ENCODE peak calls at places on chromosomes 4 and X, in four cellular contexts. W is H9, A is IMR-90, R is mesendoderm. I is an unnamed sample.

GRCh38 chr4:92012899-92013867 is 290.6 kb upstream of the GRID2 start:
- DNase-seq in R (peak; percentile 75), A (no peak), W (peak; percentile 59), I (no peak)

GRCh38 chr4:166662266-166662843 is 571.9 kb downstream of the SPOCK3 start:
- DNase-seq in A (no peak), W (no peak), R (no peak), I (no peak)

GRCh38 chr4:8144359-8144758 is 14.3 kb downstream of the ABLIM2 start:
- DNase-seq in W (peak; percentile 57), R (peak; percentile 65), A (no peak), I (no peak)

GRCh38 chr4:40212674-40213504 is 16.1 kb downstream of the RHOH start:
- DNase-seq in W (no peak), R (peak; percentile 46), A (peak; percentile 20), I (no peak)

GRCh38 chr4:102696763-102697162 is 64.0 kb downstream of the MANBA start:
- DNase-seq in A (peak; percentile 75), W (no peak), R (no peak), I (no peak)

GRCh38 chr4:180827610-180828009 is 1415.6 kb upstream of the TENM3 start:
- DNase-seq in R (peak; percentile 34), W (peak; percentile 29), A (peak; percentile 67), I (no peak)

GRCh38 chr4:157045507-157046127 is 30.3 kb upstream of the GLRB start:
- DNase-seq in A (peak; percentile 80), W (peak; percentile 42), R (peak; percentile 75), I (peak; percentile 17)

GRCh38 chr4:71130827-71131603 is 137.6 kb downstream of the DCK start:
- DNase-seq in W (no peak), R (peak; percentile 20), A (peak; percentile 89), I (no peak)

GRCh38 chr4:55887594-55887993 is 34.1 kb downstream of the EXOC1 start:
- DNase-seq in R (peak; percentile 18), W (no peak), A (no peak), I (no peak)

GRCh38 chrX:120380699-120381098 is 18.8 kb downstream of the ATP1B4 start:
- DNase-seq in R (peak; percentile 80), A (no peak), W (peak; percentile 33), I (no peak)

GRCh38 chr4:186023975-186024374 is 45.0 kb upstream of the TLR3 start:
- DNase-seq in R (no peak), A (no peak), W (no peak), I (no peak)

GRCh38 chr4:186027405-186027804 is 41.6 kb upstream of the TLR3 start:
- DNase-seq in R (no peak), W (no peak), A (no peak), I (no peak)

GRCh38 chr4:186021461-186022167 is 47.3 kb upstream of the TLR3 start:
- DNase-seq in A (peak; percentile 20), R (peak; percentile 78), W (peak; percentile 68), I (peak; percentile 63)

GRCh38 chr4:186020793-186021407 is 48.1 kb upstream of the TLR3 start:
- DNase-seq in R (no peak), A (no peak), W (no peak), I (no peak)

GRCh38 chr4:186024637-186025320 is 44.2 kb upstream of the TLR3 start:
- DNase-seq in A (no peak), R (no peak), W (no peak), I (no peak)
- H3K4ac ChIP-seq in A (no peak overlapping the region), R (no peak overlapping the region), W (no peak overlapping the region), I (no peak overlapping the region)

GRCh38 chr4:48352793-48353192 is 11.5 kb downstream of the SLAIN2 start:
- DNase-seq in R (no peak), W (no peak), A (no peak), I (no peak)
- H3K4ac ChIP-seq in R (no peak overlapping the region), W (no peak overlapping the region), A (no peak overlapping the region), I (no peak overlapping the region)

DNA sequence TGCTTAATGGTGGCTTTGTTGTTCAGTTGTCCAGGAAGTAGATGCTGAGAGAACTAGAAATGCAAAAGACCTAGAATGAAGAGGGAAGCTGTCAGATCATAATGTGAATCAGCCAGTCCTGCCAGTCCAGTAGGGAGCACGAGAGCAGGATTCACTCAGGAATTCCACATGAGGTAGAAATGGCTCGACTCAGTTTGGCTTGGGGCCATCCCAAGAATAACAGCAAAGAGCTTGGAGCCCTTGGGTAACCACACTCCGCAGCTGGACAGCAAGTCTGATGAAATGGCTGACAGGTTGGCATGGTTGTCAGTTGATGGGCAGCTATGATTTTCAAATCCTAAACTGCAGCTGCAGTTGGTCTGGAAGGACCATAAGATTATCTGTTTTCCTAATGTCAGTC is 44.5 kb upstream of the WDR1 start:
- DNase-seq in A (peak; percentile 3), W (no peak), R (no peak), I (no peak)
- H3K4ac ChIP-seq in A (no peak overlapping the region), W (no peak overlapping the region), R (no peak overlapping the region), I (no peak overlapping the region)

GRCh38 chr4:85783483-85783882 is 308.5 kb downstream of the ARHGAP24 start:
- DNase-seq in W (no peak), R (no peak), A (peak; percentile 90), I (no peak)
- H3K4ac ChIP-seq in W (no peak overlapping the region), R (no peak overlapping the region), A (no peak overlapping the region), I (no peak overlapping the region)

GRCh38 chr4:143336828-143337599 is at the start of gene GAB1:
- DNase-seq in W (peak; percentile 85), A (peak; percentile 80), R (peak; percentile 95), I (peak; percentile 79)

GRCh38 chr4:143337600-143338287 is 1.1 kb downstream of the GAB1 start:
- DNase-seq in W (peak; percentile 38), A (peak; percentile 58), R (peak; percentile 54), I (no peak)

GRCh38 chr4:143339497-143339896 is 2.8 kb downstream of the GAB1 start:
- DNase-seq in W (no peak), R (no peak), A (no peak), I (no peak)

GRCh38 chr4:143338313-143338712 is 1.6 kb downstream of the GAB1 start:
- DNase-seq in A (no peak), R (no peak), W (no peak), I (no peak)

DNA sequence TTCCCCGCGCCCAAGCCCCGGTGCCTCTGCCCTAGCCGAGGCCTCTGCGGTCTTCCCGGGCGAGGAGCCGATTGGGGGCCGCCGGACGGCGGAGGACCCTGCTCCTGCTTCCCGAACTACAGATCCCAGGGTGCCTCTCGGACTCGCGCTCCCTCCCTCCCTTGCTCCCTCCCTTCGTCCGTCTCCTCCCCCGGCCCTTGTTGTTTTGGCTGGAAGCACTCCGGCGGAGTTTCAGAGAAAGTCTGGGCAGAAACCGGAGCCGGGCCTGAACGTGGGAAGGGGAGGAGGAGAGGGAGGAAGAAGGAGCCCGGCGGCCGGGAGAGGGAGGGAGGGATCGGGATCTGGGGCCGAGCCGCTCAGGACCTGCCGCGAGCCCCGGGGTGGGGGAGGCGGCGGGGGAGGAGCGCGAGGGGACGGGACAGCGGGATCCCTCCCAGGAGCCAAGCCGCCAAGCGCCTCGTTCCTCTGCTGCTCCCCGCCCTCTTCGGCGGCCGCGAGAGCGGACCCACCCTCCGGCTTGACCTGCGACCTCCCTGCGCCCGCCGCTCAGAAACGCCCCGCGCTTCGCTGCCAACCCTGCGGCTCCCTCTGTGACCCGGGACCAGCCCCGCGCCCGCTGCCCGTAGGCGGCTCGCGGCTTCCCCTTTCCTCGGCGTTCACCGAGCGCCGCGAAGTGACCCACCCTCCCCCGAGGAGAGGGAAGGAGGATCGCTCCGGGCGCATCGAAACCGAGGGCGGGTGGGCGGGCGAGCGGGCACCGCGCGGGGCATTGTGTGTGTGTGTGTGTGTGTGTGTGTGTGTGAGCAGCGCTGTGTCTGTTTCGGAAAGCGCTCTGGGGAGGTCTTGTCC is 473 bp upstream of the GAB1 start:
- DNase-seq in W (peak; percentile 95), R (peak; percentile 98), A (peak; percentile 90), I (peak; percentile 94)
- H3K4ac ChIP-seq in W (no peak overlapping the region), R (peak overlapping the region; percentile 96), A (peak overlapping the region; percentile 91), I (no peak overlapping the region)